ENCODE peak calls at places on chromosome 2, in six cellular contexts. F is HEK293T; K is cardiac fibroblast; G is AG09319; J is stimulated activated naive CD8-positive, alpha-beta T cell treated with anti-CD3 and anti-CD28 coated beads, Interleukin-15, amount 100 ng/mL, for 72 hours; U is foreskin fibroblast. T is an unnamed sample.

GRCh38 chr2:127996160-127996559 is 31.7 kb downstream of the SAP130 start:
- DNase-seq in J (no peak), F (no peak), G (no peak), U (no peak), K (no peak), T (no peak)

GRCh38 chr2:128307595-128307994 is 11.1 kb downstream of the HS6ST1 start:
- DNase-seq in J (no peak), U (no peak), G (no peak), K (no peak), F (no peak), T (peak)

GRCh38 chr2:240615830-240616547 is 9.3 kb upstream of the GPR35 start:
- DNase-seq in U (no peak), K (no peak), F (no peak), G (no peak), J (peak), T (peak)

GRCh38 chr2:151928380-151928779 is 100.2 kb upstream of the ARL5A start:
- DNase-seq in F (no peak), K (no peak), J (no peak), G (no peak), U (no peak), T (no peak)

GRCh38 chr2:233349005-233349998 is 5.0 kb upstream of the DGKD start:
- DNase-seq in G (no peak), U (no peak), F (no peak), J (no peak), K (peak), T (peak)

GRCh38 chr2:176491172-176491904 is 222.1 kb downstream of the MTX2 start:
- DNase-seq in F (no peak), G (peak), U (peak), K (peak), J (peak), T (peak)

GRCh38 chr2:217740178-217740577 is 262.6 kb downstream of the TNS1 start:
- DNase-seq in K (no peak), F (no peak), J (no peak), G (no peak), U (no peak), T (no peak)

GRCh38 chr2:42367835-42368234 is 6.8 kb upstream of the COX7A2L start:
- DNase-seq in F (no peak), U (peak), K (peak), J (no peak), G (no peak), T (peak)

GRCh38 chr2:136183095-136183494 is 65.1 kb upstream of the CXCR4 start:
- DNase-seq in U (no peak), J (no peak), K (no peak), F (no peak), G (no peak), T (no peak)

T was measured in posterior cingulate gyrus.